ENCODE peak calls at places on chromosomes 16 and 17, in five cellular contexts. Z is CD4-positive, alpha-beta T cell; M is Kasumi-1; K is activated CD4-positive, alpha-beta T cell treated with anti-CD3 and anti-CD28 coated beads, Interleukin-2, amount 10 ng/mL, durations not matched to agents 7 days and 5 days; T is adrenal gland. D is an unnamed sample.

GRCh38 chr16:23248261-23249194 is 53.6 kb upstream of the SCNN1B start:
- DNase-seq in Z (no peak), M (no peak), K (no peak), T (no peak), D (no peak)

GRCh38 chr16:57416084-57416483 is 11.5 kb downstream of the CCL17 start:
- DNase-seq in Z (no peak), M (no peak), K (no peak), T (no peak), D (no peak)

GRCh38 chr17:60091908-60092331 is 13.2 kb upstream of the HEATR6 start:
- DNase-seq in Z (no peak), M (peak; percentile 52), K (no peak), T (no peak), D (no peak)

GRCh38 chr16:85181739-85182129 is 69.5 kb upstream of the CIBAR2 start:
- DNase-seq in Z (no peak), M (no peak), K (no peak), T (peak; percentile 77), D (no peak)

GRCh38 chr17:35121315-35121714 is at the start of gene FNDC8:
- DNase-seq in Z (no peak), M (no peak), K (no peak), T (no peak), D (no peak)

GRCh38 chr17:65936013-65936412 is 255.9 kb downstream of the CEP112 start:
- DNase-seq in Z (no peak), M (no peak), K (no peak), T (no peak), D (no peak)

GRCh38 chr17:71501716-71502115 is 619.1 kb upstream of the SOX9 start:
- DNase-seq in Z (no peak), M (no peak), K (no peak), T (no peak), D (no peak)

GRCh38 chr17:62681061-62681938 is 53.8 kb downstream of the MRC2 start:
- DNase-seq in Z (no peak), M (no peak), K (no peak), T (no peak), D (no peak)

GRCh38 chr17:2435852-2436251 is 35.0 kb upstream of the MNT start:
- DNase-seq in Z (no peak), M (no peak), K (no peak), T (no peak), D (no peak)

GRCh38 chr16:2967721-2968161 is 1.4 kb upstream of the PAQR4 start:
- DNase-seq in Z (no peak), M (no peak), K (no peak), T (no peak), D (no peak)

GRCh38 chr17:16516594-16517018 is 24.6 kb upstream of the LRRC75A start:
- DNase-seq in Z (no peak), M (peak; percentile 35), K (no peak), T (peak; percentile 69), D (peak; percentile 53)

GRCh38 chr17:30256756-30257506 is 21.4 kb upstream of the SLC6A4 start:
- DNase-seq in Z (no peak), M (no peak), K (no peak), T (no peak), D (no peak)

GRCh38 chr17:42518046-42518754 is 17.8 kb upstream of the NAGLU start:
- DNase-seq in Z (no peak), M (peak; percentile 60), K (no peak), T (peak; percentile 93), D (peak; percentile 90)

GRCh38 chr17:59131131-59131530 is 23.9 kb downstream of the SKA2 start:
- DNase-seq in Z (no peak), M (no peak), K (no peak), T (no peak), D (no peak)

GRCh38 chr17:48636177-48637018 is 10.2 kb upstream of the HOXB9 start:
- DNase-seq in Z (peak; percentile 55), M (peak; percentile 86), K (peak; percentile 71), T (peak; percentile 74), D (peak; percentile 66)

GRCh38 chr16:12788758-12789157 is 14.9 kb downstream of the CPPED1 start:
- DNase-seq in Z (no peak), M (no peak), K (no peak), T (no peak), D (no peak)

GRCh38 chr17:57876866-57877237 is 27.0 kb upstream of the MRPS23 start:
- DNase-seq in Z (no peak), M (no peak), K (no peak), T (no peak), D (no peak)

GRCh38 chr17:28901866-28902818 is 737 bp downstream of the DHRS13 start:
- DNase-seq in Z (peak; percentile 43), M (peak; percentile 11), K (peak; percentile 55), T (peak; percentile 47), D (peak; percentile 58)

GRCh38 chr16:11327277-11328171 is 17.7 kb upstream of the RMI2 start:
- DNase-seq in Z (no peak), M (no peak), K (no peak), T (no peak), D (no peak)

GRCh38 chr16:25108054-25108453 is 3.5 kb upstream of the LCMT1 start:
- DNase-seq in Z (peak; percentile 54), M (no peak), K (peak; percentile 49), T (no peak), D (no peak)

GRCh38 chr17:58997756-58998553 is 108.7 kb downstream of the TRIM37 start:
- DNase-seq in Z (no peak), M (no peak), K (no peak), T (no peak), D (no peak)

GRCh38 chr17:76370261-76370993 is 14.0 kb upstream of the SPHK1 start:
- DNase-seq in Z (no peak), M (peak; percentile 30), K (no peak), T (peak; percentile 72), D (peak; percentile 91)

GRCh38 chr17:8041980-8042379 is 3.1 kb downstream of the ALOX15B start:
- DNase-seq in Z (no peak), M (no peak), K (no peak), T (no peak), D (no peak)

GRCh38 chr17:21689604-21690003 is 2.7 kb upstream of the KCNJ18 start:
- DNase-seq in Z (no peak), M (no peak), K (no peak), T (peak; percentile 70), D (peak; percentile 77)

GRCh38 chr17:42411905-42412679 is 11.0 kb downstream of the CAVIN1 start:
- DNase-seq in Z (no peak), M (no peak), K (no peak), T (no peak), D (no peak)

GRCh38 chr17:45013021-45013997 is 38.1 kb downstream of the DCAKD start:
- DNase-seq in Z (no peak), M (no peak), K (no peak), T (no peak), D (peak; percentile 50)

GRCh38 chr17:72134560-72135399 is 14.0 kb downstream of the SOX9 start:
- DNase-seq in Z (no peak), M (no peak), K (no peak), T (no peak), D (no peak)

GRCh38 chr17:28484296-28484695 is 10.9 kb downstream of the SLC13A2 start:
- DNase-seq in Z (no peak), M (peak; percentile 14), K (no peak), T (no peak), D (no peak)

GRCh38 chr17:27535975-27536374 is 79.7 kb downstream of the KSR1 start:
- DNase-seq in Z (no peak), M (no peak), K (no peak), T (no peak), D (no peak)

GRCh38 chr17:67575325-67575724 is 142.4 kb upstream of the NOL11 start:
- DNase-seq in Z (no peak), M (no peak), K (no peak), T (no peak), D (no peak)

GRCh38 chr17:2990396-2990795 is 73.0 kb downstream of the OR1D5 start:
- DNase-seq in Z (no peak), M (no peak), K (no peak), T (no peak), D (no peak)

D was measured in left cardiac atrium.